ENCODE peak calls at places on chromosomes 12 and 14, in nine cellular contexts. S is Calu3, I is anterior cingulate cortex, V is NCI-H1694 treated with DMSO at 0.1 percent for 48 hours, N is renal cortical epithelial cell, X is cardiac septum, C is heart right ventricle, M is amniotic epithelial cell, K is amygdala. E is an unnamed sample.

GRCh38 chr14:96095058-96095457 is 55.9 kb downstream of the C14orf132 start:
- DNase-seq in S (no peak), I (no peak), V (no peak), N (no peak), X (no peak), C (no peak), M (no peak), K (no peak), E (peak)

GRCh38 chr14:99036594-99037293 is 235.3 kb downstream of the BCL11B start:
- DNase-seq in S (no peak), I (peak), V (no peak), N (no peak), X (no peak), C (no peak), M (no peak), K (no peak), E (peak)

GRCh38 chr12:110649341-110649847 is 35.5 kb downstream of the TCTN1 start:
- DNase-seq in S (no peak), I (peak), V (no peak), N (no peak), X (no peak), C (no peak), M (peak), K (no peak), E (no peak)

GRCh38 chr14:58272589-58273372 is 25.6 kb upstream of the ARID4A start:
- DNase-seq in S (peak), I (no peak), V (no peak), N (peak), X (no peak), C (peak), M (no peak), K (no peak), E (no peak)

GRCh38 chr12:62655524-62656160 is 189.0 kb downstream of the MON2 start:
- DNase-seq in S (no peak), I (peak), V (no peak), N (no peak), X (no peak), C (no peak), M (no peak), K (no peak), E (no peak)

GRCh38 chr12:104458645-104459555 is 2.2 kb downstream of the CHST11 start:
- DNase-seq in S (no peak), I (no peak), V (no peak), N (no peak), X (peak), C (peak), M (peak), K (peak), E (no peak)

GRCh38 chr14:50955373-50956043 is 11.2 kb upstream of the PYGL start:
- DNase-seq in S (peak), I (no peak), V (peak), N (peak), X (peak), C (no peak), M (peak), K (no peak), E (no peak)

GRCh38 chr12:56165369-56165768 is 7.2 kb downstream of the MYL6 start:
- DNase-seq in S (no peak), I (no peak), V (no peak), N (no peak), X (no peak), C (no peak), M (no peak), K (no peak), E (no peak)

GRCh38 chr14:94458558-94459200 is 6.1 kb upstream of the SERPINA11 start:
- DNase-seq in S (no peak), I (no peak), V (no peak), N (no peak), X (no peak), C (no peak), M (no peak), K (no peak), E (no peak)

GRCh38 chr14:78997811-78998210 is 827.6 kb downstream of the NRXN3 start:
- DNase-seq in S (no peak), I (no peak), V (peak), N (peak), X (no peak), C (peak), M (peak), K (no peak), E (no peak)

GRCh38 chr14:89368490-89369477 is 48.2 kb downstream of the FOXN3 start:
- DNase-seq in S (no peak), I (no peak), V (no peak), N (peak), X (no peak), C (no peak), M (no peak), K (no peak), E (no peak)

GRCh38 chr12:120019942-120020341 is 30.9 kb downstream of the BICDL1 start:
- DNase-seq in S (no peak), I (no peak), V (no peak), N (no peak), X (no peak), C (no peak), M (no peak), K (no peak), E (no peak)

GRCh38 chr12:92442782-92443181 is 260.0 kb upstream of the PLEKHG7 start:
- DNase-seq in S (peak), I (no peak), V (no peak), N (no peak), X (no peak), C (no peak), M (no peak), K (no peak), E (no peak)

GRCh38 chr12:26661399-26661798 is 171.6 kb downstream of the ITPR2 start:
- DNase-seq in S (no peak), I (no peak), V (no peak), N (no peak), X (no peak), C (no peak), M (no peak), K (no peak), E (no peak)

GRCh38 chr14:83632375-83632774 is 1897.6 kb upstream of the FLRT2 start:
- DNase-seq in S (no peak), I (no peak), V (no peak), N (no peak), X (no peak), C (no peak), M (no peak), K (no peak), E (no peak)

GRCh38 chr12:123250471-123251383 is 17.5 kb downstream of the MTRFR start:
- DNase-seq in S (peak), I (no peak), V (peak), N (peak), X (no peak), C (no peak), M (peak), K (no peak), E (no peak)

GRCh38 chr12:57533108-57533507 is 10.5 kb downstream of the MBD6 start:
- DNase-seq in S (no peak), I (no peak), V (no peak), N (no peak), X (no peak), C (no peak), M (no peak), K (no peak), E (no peak)

GRCh38 chr12:6241495-6241894 is 41.3 kb downstream of the CD9 start:
- DNase-seq in S (peak), I (no peak), V (no peak), N (no peak), X (no peak), C (peak), M (no peak), K (no peak), E (no peak)

GRCh38 chr12:2532647-2533435 is 261.9 kb upstream of the FKBP4 start:
- DNase-seq in S (no peak), I (no peak), V (no peak), N (no peak), X (no peak), C (no peak), M (no peak), K (no peak), E (no peak)

GRCh38 chr14:99436247-99437180 is 44.1 kb downstream of the SETD3 start:
- DNase-seq in S (no peak), I (no peak), V (no peak), N (peak), X (no peak), C (no peak), M (peak), K (no peak), E (no peak)

GRCh38 chr14:52391866-52392600 is 77.9 kb downstream of the PTGER2 start:
- DNase-seq in S (no peak), I (no peak), V (no peak), N (peak), X (no peak), C (no peak), M (peak), K (no peak), E (no peak)

GRCh38 chr14:89617471-89618291 is 200.6 kb upstream of the FOXN3 start:
- DNase-seq in S (no peak), I (peak), V (peak), N (peak), X (no peak), C (peak), M (no peak), K (peak), E (no peak)

GRCh38 chr12:53326460-53327185 is 5.2 kb upstream of the AAAS start:
- DNase-seq in S (no peak), I (no peak), V (no peak), N (no peak), X (no peak), C (no peak), M (no peak), K (no peak), E (no peak)

GRCh38 chr14:57987596-57988300 is 121.9 kb upstream of the SLC35F4 start:
- DNase-seq in S (peak), I (no peak), V (no peak), N (no peak), X (no peak), C (no peak), M (no peak), K (no peak), E (no peak)

GRCh38 chr14:85425507-85425906 is 104.4 kb upstream of the FLRT2 start:
- DNase-seq in S (no peak), I (no peak), V (no peak), N (no peak), X (no peak), C (no peak), M (no peak), K (no peak), E (no peak)